ENCODE peak calls at places on chromosomes 2 and 18, in six cellular contexts. F is SJSA1; S is PC-9; M is colonic mucosa; T is CD4-positive, alpha-beta memory T cell; N is right cardiac atrium. V is an unnamed sample. For H3K9me3, the result is how much of the 10 kb centered on the place peaks cover.

GRCh38 chr2:86453838-86454237 is 12.7 kb downstream of the KDM3A start:
- DNase-seq in F (no peak), N (peak), S (peak), M (peak), T (no peak), V (no peak)

GRCh38 chr2:61597300-61598289 is 59.4 kb upstream of the XPO1 start:
- DNase-seq in T (no peak), N (no peak), S (no peak), F (no peak), M (no peak), V (no peak)

GRCh38 chr2:197137826-197138480 is 172.6 kb downstream of the ANKRD44 start:
- DNase-seq in F (no peak), N (no peak), S (no peak), T (no peak), M (no peak), V (no peak)

GRCh38 chr18:1914489-1914888 is 656.8 kb downstream of the METTL4 start:
- DNase-seq in M (no peak), T (no peak), F (no peak), S (no peak), N (no peak), V (no peak)

GRCh38 chr2:161552015-161552414 is 72.2 kb upstream of the SLC4A10 start:
- DNase-seq in S (no peak), N (no peak), T (no peak), F (no peak), M (no peak), V (no peak)

GRCh38 chr18:38415811-38416210 is 850.2 kb upstream of the CELF4 start:
- DNase-seq in M (no peak), F (no peak), T (no peak), S (no peak), N (no peak), V (no peak)

GRCh38 chr2:25251461-25252273 is 83.3 kb upstream of the POMC start:
- DNase-seq in M (peak), S (peak), F (peak), N (peak), T (peak), V (no peak)

GRCh38 chr2:180115675-180116074 is 108.6 kb upstream of the CWC22 start:
- DNase-seq in F (no peak), T (no peak), N (no peak), S (no peak), M (no peak), V (no peak)

GRCh38 chr2:12050381-12050780 is 303.9 kb downstream of the LPIN1 start:
- DNase-seq in S (no peak), N (no peak), T (no peak), F (no peak), M (no peak), V (no peak)

GRCh38 chr2:204282525-204282924 is 262.8 kb upstream of the PARD3B start:
- DNase-seq in T (no peak), F (peak), N (no peak), M (no peak), S (no peak), V (no peak)

GRCh38 chr2:205885492-205886099 is 200.4 kb downstream of the INO80D start:
- DNase-seq in T (peak), S (peak), N (peak), F (peak), M (peak), V (peak)

GRCh38 chr2:18788590-18788989 is 199.2 kb upstream of the NT5C1B start:
- DNase-seq in F (no peak), N (peak), T (no peak), M (no peak), S (no peak), V (no peak)

GRCh38 chr2:224869601-224870000 is 153.4 kb upstream of the CCDC195 start:
- DNase-seq in N (no peak), F (peak), T (no peak), S (no peak), M (no peak), V (no peak)

GRCh38 chr2:26770986-26771586 is 7.0 kb downstream of the SLC35F6 start:
- DNase-seq in T (peak), S (peak), M (peak), F (no peak), N (peak), V (no peak)

GRCh38 chr2:25651066-25651465 is 22.3 kb downstream of the DTNB start:
- DNase-seq in M (no peak), T (no peak), F (no peak), N (no peak), S (no peak), V (no peak)

GRCh38 chr2:6011871-6012380 is 319.7 kb downstream of the SOX11 start:
- DNase-seq in S (no peak), N (no peak), F (no peak), M (no peak), T (no peak), V (no peak)

GRCh38 chr2:235371018-235371417 is 122.8 kb upstream of the AGAP1 start:
- DNase-seq in N (no peak), T (no peak), F (no peak), M (no peak), S (no peak), V (no peak)

GRCh38 chr2:37623409-37623808 is 48.0 kb downstream of the CDC42EP3 start:
- DNase-seq in N (no peak), S (no peak), F (no peak), T (no peak), M (no peak), V (no peak)

GRCh38 chr18:78986018-78986481 is 6.4 kb downstream of the SALL3 start:
- DNase-seq in F (no peak), N (no peak), M (no peak), S (no peak), T (no peak), V (no peak)

GRCh38 chr2:72147303-72147970 is at the start of gene CYP26B1:
- DNase-seq in T (no peak), F (no peak), S (no peak), M (no peak), N (peak), V (peak)

GRCh38 chr2:209907746-209908145 is 94.7 kb upstream of the RPE start:
- DNase-seq in M (no peak), T (no peak), S (no peak), N (no peak), F (no peak), V (no peak)

GRCh38 chr2:158922610-158923009 is 45.8 kb upstream of the TANC1 start:
- DNase-seq in M (no peak), N (no peak), T (no peak), F (no peak), S (no peak), V (no peak)

GRCh38 chr2:9778012-9778411 is 65.3 kb upstream of the TAF1B start:
- DNase-seq in N (no peak), M (no peak), T (no peak), S (no peak), F (no peak), V (no peak)

GRCh38 chr2:164869420-164869772 is 27.8 kb upstream of the COBLL1 start:
- DNase-seq in T (no peak), N (no peak), S (no peak), M (no peak), F (no peak), V (no peak)

GRCh38 chr2:200742426-200742825 is 69.3 kb upstream of the BZW1 start:
- DNase-seq in S (no peak), T (no peak), F (no peak), N (peak), M (no peak), V (no peak)

GRCh38 chr2:573025-573424 is 104.2 kb downstream of the TMEM18 start:
- DNase-seq in F (no peak), S (no peak), T (no peak), M (no peak), N (no peak), V (no peak)
- H3K9me3 ChIP-seq in F (under half), S (under half), T (under half), M (under half), N (under half), V (under half)

GRCh38 chr2:95143838-95144237 is 15.8 kb downstream of the ZNF514 start:
- DNase-seq in S (no peak), F (no peak), M (no peak), N (no peak), T (no peak), V (no peak)

GRCh38 chr2:95138702-95139101 is 17.1 kb upstream of the MRPS5 start:
- DNase-seq in T (no peak), F (no peak), M (no peak), N (no peak), S (no peak), V (no peak)
- H3K9me3 ChIP-seq in T (under half), F (under half), M (under half), N (under half), S (under half), V (under half)

GRCh38 chr2:14051401-14051800 is 581.1 kb upstream of the LRATD1 start:
- DNase-seq in M (no peak), S (no peak), F (no peak), N (no peak), T (no peak), V (no peak)

GRCh38 chr2:14047491-14047890 is 585.0 kb upstream of the LRATD1 start:
- DNase-seq in M (no peak), S (no peak), N (no peak), F (no peak), T (no peak), V (no peak)

GRCh38 chr2:14053105-14053504 is 579.4 kb upstream of the LRATD1 start:
- DNase-seq in M (no peak), S (no peak), F (no peak), T (no peak), N (no peak), V (no peak)
- H3K9me3 ChIP-seq in M (under half), S (under half), F (under half), T (under half), N (under half), V (under half)

GRCh38 chr2:2024751-2025481 is 280.6 kb upstream of the PXDN start:
- DNase-seq in T (no peak), S (no peak), F (no peak), N (no peak), M (peak), V (no peak)

GRCh38 chr2:2020897-2021296 is 276.6 kb upstream of the PXDN start:
- DNase-seq in N (no peak), S (no peak), T (no peak), F (no peak), M (no peak), V (no peak)

GRCh38 chr2:2022941-2023586 is 278.7 kb upstream of the PXDN start:
- DNase-seq in F (no peak), T (no peak), M (no peak), S (no peak), N (no peak), V (no peak)

GRCh38 chr2:2018713-2019410 is 274.5 kb upstream of the PXDN start:
- DNase-seq in F (no peak), T (no peak), M (peak), S (no peak), N (no peak), V (no peak)

GRCh38 chr2:2021995-2022394 is 277.7 kb upstream of the PXDN start:
- DNase-seq in T (no peak), F (no peak), S (no peak), M (peak), N (no peak), V (no peak)
- H3K9me3 ChIP-seq in T (under half), F (under half), S (under half), M (under half), N (under half), V (under half)

DNA sequence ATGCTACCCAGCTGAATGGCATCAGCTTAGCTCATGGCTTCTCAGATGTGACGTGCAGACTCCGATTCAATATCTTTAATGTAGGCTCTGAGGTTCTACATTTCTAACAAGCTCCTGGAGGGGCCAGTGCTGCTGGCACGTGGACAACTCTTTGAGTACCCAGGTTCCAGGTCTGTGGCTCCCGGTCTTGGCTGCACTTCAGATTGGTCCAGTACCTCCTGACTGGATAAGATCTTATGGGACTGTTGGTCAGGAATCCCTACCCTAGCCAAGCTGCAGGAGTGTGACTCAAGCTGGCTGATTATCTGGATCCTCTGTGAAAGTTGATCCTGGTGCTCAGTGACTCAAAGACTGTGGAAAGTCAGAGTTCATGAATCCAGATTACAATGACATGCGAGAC is 222.1 kb downstream of the ANKRD30B start:
- DNase-seq in S (peak), M (no peak), F (no peak), T (no peak), N (no peak), V (no peak)
- H3K9me3 ChIP-seq in S (under half), M (under half), F (under half), T (under half), N (under half), V (under half)

GRCh38 chr2:123840614-123841013 is 184.5 kb upstream of the CNTNAP5 start:
- DNase-seq in S (no peak), T (no peak), M (no peak), F (no peak), N (no peak), V (no peak)
- H3K9me3 ChIP-seq in S (under half), T (under half), M (under half), F (under half), N (under half), V (under half)

DNA sequence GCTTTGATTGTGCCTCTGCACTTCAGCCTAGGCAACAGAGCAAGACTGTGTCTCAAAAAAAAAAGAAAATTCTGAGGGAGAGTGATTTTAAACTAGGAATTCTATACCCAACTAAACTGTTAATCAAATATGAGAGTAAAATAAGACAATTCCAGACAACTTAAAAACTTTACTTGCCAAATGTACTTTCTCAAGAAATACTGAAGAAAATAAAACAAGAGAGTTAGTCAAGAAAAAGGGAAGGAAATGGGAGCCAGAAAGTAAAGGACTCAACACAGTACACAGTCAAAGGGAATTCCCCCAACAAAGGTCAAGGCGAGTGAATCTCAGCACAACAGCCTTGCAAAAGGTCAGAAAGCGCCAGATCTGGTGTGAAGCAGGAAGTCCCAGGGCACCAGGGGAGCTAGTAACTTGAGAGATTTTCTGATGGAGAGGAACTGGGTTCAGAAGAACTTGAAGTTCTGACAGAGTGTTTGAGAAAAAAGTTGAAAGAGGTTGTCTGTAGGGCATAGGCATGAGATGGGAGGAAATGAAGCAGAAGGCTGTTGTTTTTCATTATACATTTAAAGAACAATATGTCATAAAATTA is 22.6 kb upstream of the TBC1D8 start:
- DNase-seq in N (no peak), M (peak), F (no peak), T (no peak), S (no peak), V (no peak)
- H3K9me3 ChIP-seq in N (under half), M (under half), F (under half), T (under half), S (under half), V (under half)

DNA sequence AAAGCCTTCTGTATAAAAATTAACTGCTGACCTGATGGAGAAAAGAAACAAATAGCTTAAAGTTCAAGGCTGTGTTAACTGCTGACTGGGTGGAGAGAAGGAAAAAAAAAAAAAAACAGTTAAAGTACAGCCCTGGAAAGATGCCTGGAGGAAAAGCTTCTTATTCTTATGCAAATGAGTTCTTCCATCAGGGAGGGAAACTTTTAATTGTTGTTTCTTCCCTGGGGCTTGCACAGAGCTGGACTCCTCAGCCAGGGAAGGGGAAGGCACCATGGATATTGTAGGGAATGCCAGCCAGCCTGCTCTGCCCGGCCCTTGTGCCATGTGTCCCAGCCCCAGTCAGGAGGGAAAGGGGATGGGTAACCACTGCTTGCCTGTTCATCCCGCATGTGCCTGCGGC is 833.1 kb upstream of the CRIM1 start:
- DNase-seq in N (no peak), T (no peak), M (no peak), F (no peak), S (no peak), V (no peak)
- H3K9me3 ChIP-seq in N (under half), T (under half), M (under half), F (under half), S (under half), V (under half)

GRCh38 chr2:119853777-119854399 is 94.2 kb downstream of the PTPN4 start:
- DNase-seq in F (no peak), M (no peak), N (no peak), T (no peak), S (no peak), V (no peak)
- H3K9me3 ChIP-seq in F (under half), M (under half), N (under half), T (under half), S (under half), V (under half)